ENCODE peak calls at places on chromosomes 1 and 21, in four cellular contexts. D is MV-4-11; U is activated CD4-positive, CD25-positive, alpha-beta regulatory T cell; Q is ELF-1. F is an unnamed sample.

GRCh38 chr1:63643517-63643916 is 50.3 kb downstream of the PGM1 start:
- DNase-seq in D (no peak), Q (no peak), U (no peak), F (no peak)

GRCh38 chr1:15401391-15402055 is 8.2 kb upstream of the EFHD2 start:
- DNase-seq in U (no peak), D (no peak), Q (no peak), F (no peak)

GRCh38 chr1:201763439-201764140 is 65.4 kb upstream of the IPO9 start:
- DNase-seq in D (no peak), Q (no peak), U (no peak), F (no peak)

GRCh38 chr1:224096773-224097172 is 17.1 kb upstream of the FBXO28 start:
- DNase-seq in D (no peak), U (no peak), Q (no peak), F (no peak)

GRCh38 chr1:200977071-200977754 is 46.3 kb downstream of the KIF21B start:
- DNase-seq in Q (no peak), U (no peak), D (no peak), F (no peak)

GRCh38 chr21:25858328-25858727 is 123.6 kb downstream of the GABPA start:
- DNase-seq in D (no peak), Q (no peak), U (no peak), F (no peak)

GRCh38 chr1:39407889-39408640 is 83.4 kb upstream of the BMP8A start:
- DNase-seq in D (no peak), U (no peak), Q (no peak), F (peak; percentile 63)

GRCh38 chr1:70818391-70818790 is 229.2 kb downstream of the PTGER3 start:
- DNase-seq in Q (no peak), U (no peak), D (peak; percentile 61), F (no peak)

GRCh38 chr1:185984113-185984836 is 250.1 kb downstream of the HMCN1 start:
- DNase-seq in D (no peak), Q (no peak), U (no peak), F (no peak)

GRCh38 chr1:97186381-97186780 is 464.8 kb downstream of the PTBP2 start:
- DNase-seq in Q (peak; percentile 13), U (no peak), D (peak; percentile 11), F (no peak)

GRCh38 chr1:5911157-5911556 is 81.1 kb downstream of the NPHP4 start:
- DNase-seq in Q (no peak), U (no peak), D (no peak), F (no peak)

GRCh38 chr1:225471453-225472301 is 43.8 kb upstream of the LBR start:
- DNase-seq in Q (no peak), D (no peak), U (no peak), F (no peak)

GRCh38 chr1:153750026-153750995 is 22.5 kb downstream of the INTS3 start:
- DNase-seq in Q (no peak), U (no peak), D (no peak), F (no peak)

GRCh38 chr21:39029086-39029772 is 154.0 kb downstream of the PSMG1 start:
- DNase-seq in U (no peak), D (no peak), Q (peak; percentile 43), F (no peak)

GRCh38 chr21:24204641-24205040 is 1402.6 kb downstream of the MRPL39 start:
- DNase-seq in D (no peak), U (no peak), Q (no peak), F (no peak)

GRCh38 chr1:193270996-193271395 is 84.6 kb upstream of the B3GALT2 start:
- DNase-seq in U (no peak), Q (no peak), D (no peak), F (no peak)

GRCh38 chr1:190478193-190479007 is 736 bp upstream of the BRINP3 start:
- DNase-seq in Q (peak; percentile 29), D (no peak), U (no peak), F (no peak)

GRCh38 chr21:31283025-31283424 is 61.0 kb downstream of the TIAM1 start:
- DNase-seq in D (no peak), U (no peak), Q (no peak), F (no peak)

GRCh38 chr1:41242645-41243171 is 602 bp upstream of the SCMH1 start:
- DNase-seq in Q (peak; percentile 15), U (no peak), D (peak; percentile 22), F (no peak)

GRCh38 chr21:41816583-41817165 is 49.8 kb upstream of the RIPK4 start:
- DNase-seq in U (peak; percentile 35), D (peak; percentile 25), Q (peak; percentile 75), F (no peak)

GRCh38 chr1:55304306-55304705 is 89.1 kb upstream of the USP24 start:
- DNase-seq in Q (peak; percentile 65), D (no peak), U (no peak), F (no peak)

GRCh38 chr21:43585924-43586411 is 73.3 kb downstream of the HSF2BP start:
- DNase-seq in Q (peak; percentile 75), U (no peak), D (peak; percentile 40), F (no peak)